ENCODE peak calls at places on chromosomes 1 and 21, in five cellular contexts. H is IMR-90, Y is K562, F is H1, B is HepG2. X is an unnamed sample.

GRCh38 chr21:38223893-38224540 is 32.8 kb upstream of the KCNJ15 start:
- DNase-seq in Y (no peak), F (no peak), B (no peak), H (peak), X (no peak)

GRCh38 chr1:110675060-110675791 is 486 bp upstream of the KCNA3 start:
- DNase-seq in B (no peak), Y (no peak), H (no peak), F (no peak), X (no peak)

GRCh38 chr1:169890761-169891538 is 2.7 kb downstream of the SCYL3 start:
- DNase-seq in B (no peak), H (no peak), F (no peak), Y (no peak), X (no peak)

GRCh38 chr1:46394108-46394871 is at the start of gene FAAH:
- DNase-seq in F (no peak), H (no peak), B (peak), Y (peak), X (no peak)

GRCh38 chr21:25370311-25370744 is 237.0 kb downstream of the MRPL39 start:
- DNase-seq in F (no peak), B (no peak), Y (no peak), H (peak), X (no peak)

GRCh38 chr1:24745711-24746582 is 700 bp downstream of the CLIC4 start:
- DNase-seq in Y (peak), F (no peak), B (no peak), H (peak), X (no peak)

GRCh38 chr1:57857809-57858208 is 433.9 kb upstream of the DAB1 start:
- DNase-seq in F (no peak), Y (no peak), H (no peak), B (no peak), X (no peak)

GRCh38 chr1:30672661-30673060 is 50.7 kb downstream of the MATN1 start:
- DNase-seq in Y (no peak), B (no peak), H (no peak), F (no peak), X (no peak)

GRCh38 chr1:93613895-93614294 is 67.7 kb downstream of the BCAR3 start:
- DNase-seq in Y (no peak), B (no peak), F (no peak), H (peak), X (no peak)
- TF ChIP-seq MAFK in Y (no peak), B (no peak), F (no peak), H (no peak), X (no peak)

GRCh38 chr1:173148971-173149370 is 58.2 kb downstream of the TNFSF4 start:
- DNase-seq in H (peak), F (no peak), B (no peak), Y (no peak), X (no peak)
- TF ChIP-seq MAFK in H (no peak), F (no peak), B (no peak), Y (no peak), X (no peak)

DNA sequence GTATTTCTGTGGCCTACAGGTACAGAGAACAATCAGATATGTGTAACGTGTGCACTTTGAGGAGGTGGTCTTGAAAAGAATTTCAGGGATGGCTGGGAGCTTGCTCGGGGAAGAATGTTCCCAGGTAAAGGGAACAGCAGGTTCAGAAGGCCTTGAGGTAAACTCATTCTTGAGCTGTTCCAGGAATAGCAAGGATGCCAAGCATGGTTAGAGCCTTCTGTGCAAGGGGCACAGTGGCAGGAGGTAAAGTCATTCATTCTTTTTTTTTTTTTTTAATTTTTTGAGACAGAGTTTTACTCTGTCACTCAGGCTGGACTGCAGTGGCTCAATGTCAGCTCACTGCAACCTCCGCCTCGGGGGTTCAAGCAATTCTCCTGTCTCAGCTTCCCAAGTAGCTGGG is 10.0 kb downstream of the UBE4B start:
- DNase-seq in F (no peak), B (no peak), H (no peak), Y (no peak), X (no peak)
- TF ChIP-seq MAFK in F (no peak), B (no peak), H (no peak), Y (no peak), X (no peak)

GRCh38 chr1:27589441-27589840 is 14.5 kb downstream of the AHDC1 start:
- DNase-seq in H (no peak), Y (no peak), F (no peak), B (no peak), X (no peak)

GRCh38 chr1:27591622-27592021 is 12.3 kb downstream of the AHDC1 start:
- DNase-seq in Y (no peak), B (no peak), F (no peak), H (peak), X (no peak)

GRCh38 chr1:27592191-27592590 is 11.8 kb downstream of the AHDC1 start:
- DNase-seq in Y (no peak), H (no peak), F (no peak), B (no peak), X (no peak)

GRCh38 chr1:27589841-27590426 is 14.0 kb downstream of the AHDC1 start:
- DNase-seq in Y (no peak), H (peak), B (no peak), F (no peak), X (peak)

GRCh38 chr1:27590917-27591508 is 12.9 kb downstream of the AHDC1 start:
- DNase-seq in F (no peak), H (no peak), B (no peak), Y (no peak), X (no peak)
- TF ChIP-seq MAFK in F (no peak), H (no peak), B (no peak), Y (no peak), X (no peak)

GRCh38 chr1:198101716-198102453 is 54.9 kb upstream of the NEK7 start:
- DNase-seq in Y (no peak), B (no peak), F (no peak), H (peak), X (no peak)

GRCh38 chr1:198105185-198105584 is 51.6 kb upstream of the NEK7 start:
- DNase-seq in H (no peak), B (no peak), F (no peak), Y (no peak), X (no peak)

GRCh38 chr1:198106007-198106406 is 50.8 kb upstream of the NEK7 start:
- DNase-seq in B (no peak), F (no peak), Y (no peak), H (no peak), X (no peak)

GRCh38 chr1:198099755-198100154 is 57.0 kb upstream of the NEK7 start:
- DNase-seq in B (no peak), F (no peak), Y (no peak), H (no peak), X (no peak)

GRCh38 chr1:198102454-198102791 is 54.4 kb upstream of the NEK7 start:
- DNase-seq in B (no peak), H (peak), F (no peak), Y (no peak), X (no peak)
- TF ChIP-seq MAFK in B (no peak), H (no peak), F (no peak), Y (no peak), X (no peak)

DNA sequence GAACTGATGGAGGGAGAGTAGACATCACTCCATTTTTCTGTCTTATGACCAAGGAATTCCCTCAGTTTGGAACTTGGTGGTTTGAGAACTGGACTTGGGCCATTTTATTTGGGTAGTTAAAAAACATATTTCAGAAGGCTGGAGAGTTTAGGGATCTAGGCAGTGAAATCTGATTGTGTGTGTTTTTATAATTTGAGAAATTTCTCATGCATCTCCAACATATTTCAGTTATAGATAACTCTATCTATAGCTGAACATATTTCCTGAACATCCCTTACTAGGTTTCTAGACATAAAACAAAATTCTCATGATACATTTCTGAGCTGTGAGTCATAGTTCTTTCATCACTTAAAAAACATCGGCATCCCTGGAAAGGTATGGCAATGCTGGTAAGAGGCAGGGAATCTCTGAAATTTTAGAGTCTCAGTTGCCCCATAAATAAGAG is 102.7 kb downstream of the FASLG start:
- DNase-seq in H (peak), B (no peak), F (no peak), Y (no peak), X (no peak)
- TF ChIP-seq MAFK in H (no peak), B (no peak), F (no peak), Y (no peak), X (no peak)

GRCh38 chr1:180623579-180624347 is 8.1 kb upstream of the XPR1 start:
- DNase-seq in Y (no peak), F (peak), B (no peak), H (peak), X (peak)
- TF ChIP-seq MAFK in Y (no peak), F (no peak), B (no peak), H (no peak), X (no peak)

X was measured in A549.